ENCODE peak calls at places on chromosomes 11 and 22, in ten cellular contexts. S is colonic mucosa; B is naive thymus-derived CD4-positive, alpha-beta T cell; Q is lower lobe of right lung; I is astrocyte; W is upper lobe of right lung; J is CD4-positive, CD25-positive, alpha-beta regulatory T cell; Z is hepatocyte; O is HL-60; N is stomach. U is an unnamed sample.

GRCh38 chr11:63866211-63866610 is 27.3 kb downstream of the MARK2 start:
- DNase-seq in S (peak; percentile 88), B (peak; percentile 82), Q (peak; percentile 79), I (peak; percentile 59), W (peak; percentile 71), J (peak; percentile 82), Z (peak; percentile 53), O (peak; percentile 92), N (peak; percentile 89), U (peak; percentile 23)

GRCh38 chr11:46560300-46561025 is 33.4 kb downstream of the AMBRA1 start:
- DNase-seq in S (peak; percentile 53), B (peak; percentile 33), Q (no peak), I (no peak), W (no peak), J (peak; percentile 39), Z (no peak), O (peak; percentile 23), N (no peak), U (no peak)

GRCh38 chr11:69546735-69547370 is 65.4 kb downstream of the LINC01488 start:
- DNase-seq in S (no peak), B (no peak), Q (peak; percentile 17), I (no peak), W (peak; percentile 18), J (no peak), Z (no peak), O (no peak), N (no peak), U (no peak)

GRCh38 chr22:47651216-47651987 is 889.0 kb downstream of the TBC1D22A start:
- DNase-seq in S (no peak), B (no peak), Q (no peak), I (no peak), W (no peak), J (no peak), Z (no peak), O (no peak), N (no peak), U (no peak)

GRCh38 chr11:128726464-128727139 is 32.7 kb downstream of the FLI1 start:
- DNase-seq in S (no peak), B (peak; percentile 67), Q (peak; percentile 67), I (no peak), W (no peak), J (peak; percentile 64), Z (no peak), O (peak; percentile 93), N (no peak), U (peak; percentile 33)

GRCh38 chr11:82117339-82117738 is 616.3 kb downstream of the FAM181B start:
- DNase-seq in S (no peak), B (no peak), Q (no peak), I (no peak), W (no peak), J (no peak), Z (no peak), O (no peak), N (no peak), U (no peak)

GRCh38 chr11:19076744-19077589 is 16.4 kb upstream of the MRGPRX2 start:
- DNase-seq in S (peak; percentile 73), B (peak; percentile 47), Q (peak; percentile 62), I (no peak), W (peak; percentile 71), J (peak; percentile 34), Z (peak; percentile 69), O (peak; percentile 40), N (peak; percentile 70), U (peak; percentile 7)

GRCh38 chr11:104385884-104386283 is 221.9 kb upstream of the PDGFD start:
- DNase-seq in S (no peak), B (no peak), Q (no peak), I (no peak), W (no peak), J (no peak), Z (no peak), O (no peak), N (no peak), U (no peak)

GRCh38 chr11:130740819-130741218 is 175.5 kb downstream of the SNX19 start:
- DNase-seq in S (no peak), B (no peak), Q (no peak), I (peak; percentile 41), W (no peak), J (no peak), Z (no peak), O (no peak), N (no peak), U (no peak)

GRCh38 chr11:46701078-46701654 is 335 bp downstream of the ZNF408 start:
- DNase-seq in S (peak; percentile 34), B (no peak), Q (no peak), I (no peak), W (no peak), J (no peak), Z (no peak), O (no peak), N (no peak), U (no peak)

GRCh38 chr11:118088531-118088930 is 1.8 kb upstream of the SMIM35 start:
- DNase-seq in S (peak; percentile 76), B (no peak), Q (peak; percentile 62), I (no peak), W (no peak), J (no peak), Z (no peak), O (peak; percentile 81), N (peak; percentile 56), U (no peak)

GRCh38 chr22:39152511-39153219 is at the start of gene CBX7:
- DNase-seq in S (peak; percentile 94), B (peak; percentile 95), Q (peak; percentile 97), I (peak; percentile 53), W (peak; percentile 97), J (peak; percentile 92), Z (peak; percentile 94), O (peak; percentile 80), N (peak; percentile 97), U (peak; percentile 91)
- H3K27ac ChIP-seq in S (peak within 1 kb of the TSS; percentile 69), B (peak within 1 kb of the TSS; percentile 89), Q (peak within 1 kb of the TSS; percentile 93), I (no peak within 1 kb of the TSS), W (peak within 1 kb of the TSS; percentile 91), J (peak within 1 kb of the TSS; percentile 90), Z (peak within 1 kb of the TSS; percentile 37), O (no peak within 1 kb of the TSS), N (peak within 1 kb of the TSS; percentile 93), U (peak within 1 kb of the TSS; percentile 83)

GRCh38 chr22:49618689-49618953 is 209.1 kb downstream of the BRD1 start:
- DNase-seq in S (no peak), B (no peak), Q (no peak), I (no peak), W (peak; percentile 51), J (no peak), Z (no peak), O (no peak), N (no peak), U (no peak)
- H3K27me3 ChIP-seq in S (no peaks in the 10 kb centered on the region), B (no peaks in the 10 kb centered on the region), Q (no peaks in the 10 kb centered on the region), I (no peaks in the 10 kb centered on the region), W (no peaks in the 10 kb centered on the region), J (no peaks in the 10 kb centered on the region), Z (no peaks in the 10 kb centered on the region), O (no peaks in the 10 kb centered on the region), N (no peaks in the 10 kb centered on the region), U (no peaks in the 10 kb centered on the region)

GRCh38 chr22:23268877-23269276 is 88.6 kb downstream of the BCR start:
- DNase-seq in S (no peak), B (no peak), Q (no peak), I (no peak), W (no peak), J (no peak), Z (no peak), O (no peak), N (no peak), U (no peak)
- H3K27ac ChIP-seq in S (no peak overlapping the region), B (no peak overlapping the region), Q (no peak overlapping the region), I (no peak overlapping the region), W (no peak overlapping the region), J (no peak overlapping the region), Z (no peak overlapping the region), O (no peak overlapping the region), N (no peak overlapping the region), U (no peak overlapping the region)

DNA sequence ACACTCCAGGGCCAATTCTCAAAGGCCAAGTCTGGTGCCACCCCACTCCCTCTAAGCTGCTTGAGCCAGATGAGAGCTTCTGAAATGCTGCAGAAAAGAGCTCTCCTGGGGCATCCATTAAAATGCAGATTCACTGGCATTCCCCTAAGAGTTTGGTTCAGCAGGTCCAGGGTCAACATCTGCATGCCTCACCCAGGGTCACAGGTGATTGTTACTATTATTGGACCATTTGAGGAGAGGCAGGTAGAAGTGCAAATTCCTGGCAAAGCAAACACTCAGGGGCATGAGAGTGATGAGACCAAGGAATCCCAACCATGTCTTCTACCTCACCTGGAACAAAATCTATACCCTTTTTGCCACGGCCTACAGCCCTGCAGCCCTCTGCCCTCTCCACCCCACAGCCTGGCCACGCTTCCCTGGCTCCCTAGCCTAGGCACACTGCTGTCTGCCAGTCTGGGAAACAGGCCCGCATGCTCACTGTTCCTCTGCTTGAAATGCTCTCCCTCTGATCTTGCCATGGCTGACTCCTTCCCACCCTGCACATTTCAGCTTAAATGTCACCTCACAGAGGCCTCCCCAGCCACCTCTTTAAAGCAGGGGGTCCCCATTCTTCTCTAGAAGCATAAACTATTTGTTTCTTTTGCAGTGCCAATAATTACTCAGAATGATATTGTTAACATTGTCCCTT is 4.4 kb upstream of the P2RX6 start:
- DNase-seq in S (no peak), B (no peak), Q (no peak), I (no peak), W (no peak), J (no peak), Z (no peak), O (no peak), N (no peak), U (no peak)
- H3K27me3 ChIP-seq in S (no peaks in the 10 kb centered on the region), B (no peaks in the 10 kb centered on the region), Q (no peaks in the 10 kb centered on the region), I (no peaks in the 10 kb centered on the region), W (no peaks in the 10 kb centered on the region), J (no peaks in the 10 kb centered on the region), Z (no peaks in the 10 kb centered on the region), O (peaks cover 19% of the 10 kb centered on the region), N (no peaks in the 10 kb centered on the region), U (no peaks in the 10 kb centered on the region)

GRCh38 chr11:112162761-112163669 is 879 bp downstream of the IL18 start:
- DNase-seq in S (no peak), B (no peak), Q (no peak), I (peak; percentile 31), W (no peak), J (no peak), Z (peak; percentile 22), O (no peak), N (no peak), U (no peak)

GRCh38 chr11:112161012-112161411 is 2.9 kb downstream of the IL18 start:
- DNase-seq in S (no peak), B (no peak), Q (no peak), I (no peak), W (no peak), J (no peak), Z (no peak), O (peak; percentile 32), N (no peak), U (no peak)

GRCh38 chr11:112159098-112159761 is 4.7 kb downstream of the IL18 start:
- DNase-seq in S (no peak), B (no peak), Q (no peak), I (no peak), W (no peak), J (no peak), Z (no peak), O (peak; percentile 64), N (no peak), U (no peak)

GRCh38 chr11:112157274-112157766 is 6.6 kb downstream of the IL18 start:
- DNase-seq in S (no peak), B (no peak), Q (no peak), I (peak; percentile 100), W (no peak), J (no peak), Z (peak; percentile 75), O (peak; percentile 21), N (no peak), U (no peak)

GRCh38 chr11:112160452-112160851 is 3.4 kb downstream of the IL18 start:
- DNase-seq in S (no peak), B (no peak), Q (no peak), I (no peak), W (no peak), J (no peak), Z (no peak), O (no peak), N (no peak), U (no peak)
- H3K27ac ChIP-seq in S (no peak overlapping the region), B (no peak overlapping the region), Q (peak overlapping the region; percentile 73), I (no peak overlapping the region), W (no peak overlapping the region), J (no peak overlapping the region), Z (no peak overlapping the region), O (peak overlapping the region; percentile 82), N (peak overlapping the region; percentile 33), U (no peak overlapping the region)

U was measured in effector memory CD4-positive, alpha-beta T cell.